ENCODE peak calls at places on chromosome 11, in six cellular contexts. B is effector CD4-positive, alpha-beta T cell; S is astrocyte of the spinal cord; H is osteocyte; T is Right ventricle myocardium superior; C is colonic mucosa. N is an unnamed sample.

GRCh38 chr11:69018924-69019323 is 5.9 kb upstream of the MRGPRF start:
- DNase-seq in C (no peak), S (peak; percentile 57), B (no peak), T (no peak), H (no peak), N (peak; percentile 72)

GRCh38 chr11:11533057-11533456 is 88.7 kb downstream of the GALNT18 start:
- DNase-seq in H (no peak), S (no peak), C (no peak), B (no peak), T (no peak), N (no peak)

GRCh38 chr11:64694821-64695365 is 28.1 kb downstream of the NRXN2 start:
- DNase-seq in B (no peak), C (no peak), H (no peak), T (no peak), S (no peak), N (no peak)

GRCh38 chr11:125404136-125404810 is 91.8 kb downstream of the FEZ1 start:
- DNase-seq in T (no peak), H (no peak), S (no peak), C (no peak), B (no peak), N (no peak)

GRCh38 chr11:65334696-65335295 is 1.1 kb downstream of the DPF2 start:
- DNase-seq in C (no peak), H (no peak), B (no peak), S (no peak), T (no peak), N (no peak)

GRCh38 chr11:113261709-113262475 is 52.5 kb upstream of the TTC12 start:
- DNase-seq in B (no peak), T (no peak), H (no peak), C (no peak), S (peak; percentile 88), N (peak; percentile 21)

GRCh38 chr11:125950178-125950490 is 4.3 kb downstream of the VSIG10L2 start:
- DNase-seq in H (peak; percentile 76), S (no peak), T (no peak), B (no peak), C (no peak), N (no peak)

GRCh38 chr11:102347526-102348331 is 715 bp downstream of the BIRC2 start:
- DNase-seq in S (peak; percentile 50), C (peak; percentile 76), T (no peak), H (no peak), B (no peak), N (peak; percentile 59)

GRCh38 chr11:57214494-57214893 is 22.6 kb downstream of the APLNR start:
- DNase-seq in T (no peak), S (peak; percentile 74), H (no peak), C (no peak), B (no peak), N (peak; percentile 81)

GRCh38 chr11:13781153-13781552 is 112.7 kb downstream of the FAR1 start:
- DNase-seq in H (no peak), C (no peak), B (no peak), T (no peak), S (no peak), N (no peak)

GRCh38 chr11:119367661-119368120 is 13.8 kb downstream of the USP2 start:
- DNase-seq in T (no peak), H (no peak), S (no peak), B (no peak), C (peak; percentile 49), N (no peak)

GRCh38 chr11:66277475-66278391 is at the start of gene CNIH2:
- DNase-seq in S (no peak), C (no peak), T (no peak), H (no peak), B (peak; percentile 38), N (no peak)

GRCh38 chr11:122852071-122852831 is 14.0 kb downstream of the CRTAM start:
- DNase-seq in C (no peak), H (no peak), T (no peak), B (no peak), S (peak; percentile 22), N (peak; percentile 10)

GRCh38 chr11:34558673-34559072 is 45.1 kb upstream of the ELF5 start:
- DNase-seq in T (no peak), C (no peak), H (no peak), S (no peak), B (no peak), N (no peak)

GRCh38 chr11:48141475-48142100 is 75.0 kb upstream of the OR4B1 start:
- DNase-seq in T (peak; percentile 50), C (no peak), B (no peak), S (peak; percentile 32), H (no peak), N (peak; percentile 27)

GRCh38 chr11:3616721-3617460 is 24.9 kb downstream of the ART5 start:
- DNase-seq in C (no peak), B (no peak), H (no peak), S (no peak), T (no peak), N (no peak)

GRCh38 chr11:34345012-34345804 is 12.6 kb downstream of the ABTB2 start:
- DNase-seq in C (peak; percentile 62), B (no peak), T (peak; percentile 51), S (peak; percentile 85), H (no peak), N (peak; percentile 73)

GRCh38 chr11:78228467-78228866 is 39.7 kb downstream of the USP35 start:
- DNase-seq in C (peak; percentile 44), H (no peak), S (peak; percentile 58), T (no peak), B (no peak), N (peak; percentile 76)

GRCh38 chr11:6481924-6482275 is 599 bp downstream of the TIMM10B start:
- DNase-seq in T (no peak), S (no peak), C (no peak), H (no peak), B (no peak), N (no peak)

GRCh38 chr11:130623909-130624668 is 175.6 kb downstream of the ADAMTS15 start:
- DNase-seq in T (no peak), S (peak; percentile 74), C (no peak), H (no peak), B (no peak), N (peak; percentile 40)

GRCh38 chr11:64152841-64153691 is 12.8 kb downstream of the MACROD1 start:
- DNase-seq in B (peak; percentile 62), C (peak; percentile 66), T (peak; percentile 80), H (peak; percentile 90), S (peak; percentile 29), N (peak; percentile 35)

GRCh38 chr11:17352925-17353227 is 1.3 kb downstream of the NCR3LG1 start:
- DNase-seq in H (no peak), C (peak; percentile 68), T (peak; percentile 47), B (peak; percentile 11), S (no peak), N (peak; percentile 60)

GRCh38 chr11:69010361-69010891 is 2.6 kb downstream of the MRGPRF start:
- DNase-seq in S (no peak), T (peak; percentile 49), B (no peak), C (no peak), H (no peak), N (no peak)

GRCh38 chr11:3954448-3955298 is 99.2 kb downstream of the STIM1 start:
- DNase-seq in T (no peak), B (no peak), H (no peak), C (no peak), S (peak; percentile 43), N (no peak)

GRCh38 chr11:71309611-71310010 is 57.2 kb upstream of the SHANK2 start:
- DNase-seq in S (no peak), H (peak; percentile 62), C (peak; percentile 6), T (no peak), B (no peak), N (no peak)

GRCh38 chr11:111148953-111149352 is 96.6 kb upstream of the POU2AF2 start:
- DNase-seq in T (no peak), S (no peak), C (no peak), B (no peak), H (no peak), N (peak; percentile 70)

GRCh38 chr11:64852804-64853520 is 8.5 kb upstream of the CDC42BPG start:
- DNase-seq in S (no peak), B (no peak), T (no peak), C (no peak), H (no peak), N (no peak)

GRCh38 chr11:70755410-70756158 is 357.3 kb downstream of the CTTN start:
- DNase-seq in B (peak; percentile 28), T (peak; percentile 87), H (peak; percentile 90), C (peak; percentile 75), S (peak; percentile 60), N (peak; percentile 51)

GRCh38 chr11:124841186-124841585 is 24.0 kb upstream of the ROBO3 start:
- DNase-seq in H (no peak), T (no peak), C (no peak), B (no peak), S (no peak), N (peak; percentile 43)

GRCh38 chr11:7639643-7640025 is 33.7 kb downstream of the CYB5R2 start:
- DNase-seq in C (peak; percentile 88), S (no peak), T (no peak), B (no peak), H (no peak), N (no peak)

GRCh38 chr11:10575346-10575745 is 6.9 kb upstream of the LYVE1 start:
- DNase-seq in T (no peak), B (no peak), H (no peak), S (no peak), C (no peak), N (no peak)

GRCh38 chr11:71423181-71423790 is 24.9 kb downstream of the DHCR7 start:
- DNase-seq in H (no peak), S (no peak), B (no peak), C (no peak), T (no peak), N (no peak)

GRCh38 chr11:24885580-24886173 is 388.8 kb downstream of the LUZP2 start:
- DNase-seq in H (no peak), C (no peak), T (no peak), B (no peak), S (no peak), N (no peak)

GRCh38 chr11:102836290-102836875 is 7.0 kb downstream of the MMP3 start:
- DNase-seq in H (no peak), C (no peak), B (no peak), S (peak; percentile 63), T (no peak), N (peak; percentile 90)

GRCh38 chr11:94740975-94741707 is 27.0 kb upstream of the AMOTL1 start:
- DNase-seq in T (peak; percentile 47), H (no peak), B (no peak), S (peak; percentile 67), C (no peak), N (peak; percentile 63)

N was measured in fibroblast of the aortic adventitia.